ENCODE peak calls at places on chromosomes 4 and X, in eight cellular contexts. K, Z, E, D, U, J, V and H are unnamed samples.

GRCh38 chrX:153924149-153924861 is 1.8 kb downstream of the ARHGAP4 start:
- DNase-seq in Z (no peak), V (peak), E (no peak), K (no peak), J (peak), D (no peak), U (peak), H (peak)

GRCh38 chr4:80295331-80295730 is 28.9 kb downstream of the FGF5 start:
- DNase-seq in V (no peak), J (no peak), E (no peak), U (no peak), Z (no peak), D (no peak), K (no peak), H (peak)

GRCh38 chr4:158521490-158522111 is at the start of gene RXFP1:
- DNase-seq in J (no peak), K (no peak), D (no peak), V (no peak), U (no peak), Z (no peak), E (no peak), H (no peak)

GRCh38 chrX:1196436-1196835 is 16.0 kb downstream of the CRLF2 start:
- DNase-seq in D (peak), K (no peak), J (peak), V (no peak), U (no peak), E (peak), Z (peak), H (no peak)

GRCh38 chr4:26557164-26557563 is 26.7 kb upstream of the TBC1D19 start:
- DNase-seq in K (no peak), Z (no peak), E (no peak), J (no peak), V (no peak), U (no peak), D (no peak), H (no peak)

GRCh38 chr4:107130157-107130556 is 94.0 kb upstream of the DKK2 start:
- DNase-seq in J (no peak), Z (no peak), U (no peak), E (no peak), K (no peak), V (no peak), D (no peak), H (no peak)

GRCh38 chrX:23904096-23904495 is 3.6 kb downstream of the APOO start:
- DNase-seq in D (no peak), U (no peak), J (no peak), E (no peak), Z (no peak), V (no peak), K (no peak), H (no peak)

GRCh38 chrX:103792916-103793540 is 16.4 kb downstream of the PLP1 start:
- DNase-seq in U (no peak), E (no peak), Z (no peak), D (no peak), K (no peak), J (no peak), V (no peak), H (no peak)

GRCh38 chr4:148116264-148116663 is 325.9 kb downstream of the NR3C2 start:
- DNase-seq in E (no peak), J (no peak), D (no peak), Z (no peak), V (no peak), K (no peak), U (no peak), H (no peak)

GRCh38 chr4:7101692-7102515 is 34.0 kb upstream of the GRPEL1 start:
- DNase-seq in V (peak), E (peak), Z (peak), U (peak), J (peak), D (peak), K (peak), H (peak)

GRCh38 chr4:174559894-174560293 is 37.6 kb upstream of the HPGD start:
- DNase-seq in V (no peak), Z (no peak), E (no peak), J (no peak), K (no peak), D (peak), U (no peak), H (no peak)

GRCh38 chr4:147799986-147800555 is 68.2 kb downstream of the ARHGAP10 start:
- DNase-seq in K (peak), E (no peak), D (no peak), U (peak), J (no peak), Z (no peak), V (no peak), H (no peak)

GRCh38 chr4:39044947-39045734 is 12.9 kb upstream of the TMEM156 start:
- DNase-seq in D (no peak), V (peak), E (no peak), U (peak), J (no peak), K (no peak), Z (no peak), H (no peak)

GRCh38 chr4:89753601-89754066 is 83.3 kb downstream of the SNCA start:
- DNase-seq in V (no peak), E (no peak), K (no peak), U (no peak), J (no peak), D (no peak), Z (no peak), H (no peak)

GRCh38 chrX:15769300-15769954 is 20.9 kb upstream of the ZRSR2 start:
- DNase-seq in D (no peak), Z (no peak), K (no peak), J (no peak), E (no peak), U (no peak), V (no peak), H (no peak)

GRCh38 chrX:125210146-125210545 is 109.5 kb upstream of the TEX13C start:
- DNase-seq in E (no peak), Z (no peak), J (no peak), U (no peak), V (no peak), D (no peak), K (no peak), H (no peak)

GRCh38 chrX:35842657-35843056 is 44.5 kb downstream of the MAGEB16 start:
- DNase-seq in K (no peak), V (no peak), Z (no peak), E (no peak), D (no peak), J (no peak), U (no peak), H (no peak)

GRCh38 chr4:185108669-185109068 is 34.4 kb upstream of the SLC25A4 start:
- DNase-seq in J (no peak), E (peak), U (no peak), D (no peak), K (no peak), V (no peak), Z (no peak), H (no peak)

GRCh38 chr4:154492288-154492687 is 689 bp upstream of the DCHS2 start:
- DNase-seq in K (no peak), E (no peak), U (no peak), D (no peak), J (no peak), V (no peak), Z (no peak), H (no peak)

GRCh38 chrX:118420462-118420861 is 74.6 kb downstream of the WDR44 start:
- DNase-seq in V (no peak), J (no peak), E (no peak), K (no peak), U (no peak), D (no peak), Z (no peak), H (no peak)

GRCh38 chrX:102067966-102068723 is 57.3 kb upstream of the TCEAL2 start:
- DNase-seq in J (no peak), V (no peak), E (peak), D (no peak), U (no peak), Z (no peak), K (no peak), H (no peak)

GRCh38 chr4:150746156-150746555 is 164.2 kb downstream of the MAB21L2 start:
- DNase-seq in V (no peak), J (no peak), U (no peak), K (no peak), Z (no peak), E (no peak), D (no peak), H (no peak)

GRCh38 chrX:153667931-153668396 is 5.6 kb downstream of the PNCK start:
- DNase-seq in K (peak), V (peak), J (peak), Z (peak), E (peak), U (peak), D (peak), H (peak)

GRCh38 chr4:10962246-10962645 is 277.7 kb upstream of the CLNK start:
- DNase-seq in J (no peak), D (no peak), E (no peak), U (no peak), K (no peak), Z (no peak), V (no peak), H (no peak)

GRCh38 chr4:74228691-74229640 is 71.0 kb downstream of the MTHFD2L start:
- DNase-seq in D (peak), J (peak), Z (peak), K (peak), V (peak), U (peak), E (peak), H (peak)

GRCh38 chr4:4436244-4436823 is 49.4 kb downstream of the NSG1 start:
- DNase-seq in J (no peak), Z (no peak), D (no peak), K (no peak), E (no peak), U (no peak), V (no peak), H (no peak)

GRCh38 chr4:169117591-169118081 is 107.6 kb upstream of the CBR4 start:
- DNase-seq in Z (no peak), E (no peak), J (no peak), V (no peak), U (no peak), D (no peak), K (no peak), H (no peak)

GRCh38 chr4:16721618-16722291 is 176.7 kb downstream of the LDB2 start:
- DNase-seq in J (no peak), U (no peak), D (no peak), V (peak), Z (no peak), K (no peak), E (peak), H (no peak)

GRCh38 chrX:96684339-96685204 is at the start of gene DIAPH2:
- DNase-seq in D (peak), Z (peak), U (peak), J (peak), E (peak), V (peak), K (peak), H (peak)

GRCh38 chr4:108004646-108005045 is 15.0 kb downstream of the HADH start:
- DNase-seq in D (no peak), J (no peak), Z (no peak), V (no peak), U (no peak), E (no peak), K (no peak), H (no peak)

GRCh38 chr4:30821891-30822612 is 101.9 kb downstream of the PCDH7 start:
- DNase-seq in Z (no peak), V (no peak), K (no peak), J (no peak), D (no peak), U (no peak), E (no peak), H (no peak)

GRCh38 chrX:68647156-68647957 is at the start of gene STARD8:
- DNase-seq in V (peak), D (no peak), K (no peak), Z (peak), E (no peak), J (peak), U (no peak), H (no peak)

GRCh38 chr4:140359571-140360427 is 13.6 kb upstream of the SCOC start:
- DNase-seq in V (peak), E (peak), Z (peak), U (peak), J (no peak), K (peak), D (peak), H (peak)

GRCh38 chr4:127244515-127244914 is 388.2 kb upstream of the INTU start:
- DNase-seq in J (no peak), U (no peak), Z (no peak), V (no peak), D (no peak), K (no peak), E (no peak), H (no peak)

GRCh38 chr4:110193822-110194761 is 4.3 kb downstream of the ELOVL6 start:
- DNase-seq in D (peak), E (peak), Z (peak), K (peak), J (peak), U (peak), V (peak), H (peak)

GRCh38 chrX:139924069-139924695 is 8.7 kb downstream of the ATP11C start:
- DNase-seq in U (no peak), Z (no peak), V (no peak), J (no peak), D (no peak), E (no peak), K (no peak), H (no peak)

GRCh38 chrX:109709129-109709631 is 23.9 kb downstream of the ACSL4 start:
- DNase-seq in E (no peak), K (no peak), D (no peak), U (no peak), V (no peak), J (no peak), Z (no peak), H (no peak)

GRCh38 chrX:16825306-16826035 is 39.2 kb downstream of the TXLNG start:
- DNase-seq in D (no peak), E (no peak), U (no peak), K (no peak), Z (no peak), V (no peak), J (no peak), H (no peak)